ENCODE peak calls at places on chromosomes 7 and 10, in five cellular contexts. H is heart left ventricle, M is PC-3, S is heart right ventricle, N is OCI-LY7. R is an unnamed sample.

GRCh38 chr7:148265896-148266295 is 324.7 kb upstream of the C7orf33 start:
- DNase-seq in S (no peak), H (no peak), N (no peak), M (no peak), R (no peak)

GRCh38 chr10:79059859-79060379 is 8.8 kb upstream of the ZMIZ1 start:
- DNase-seq in H (no peak), N (no peak), S (no peak), M (no peak), R (no peak)

GRCh38 chr7:98252655-98253054 is 623 bp upstream of the TECPR1 start:
- DNase-seq in H (no peak), S (no peak), M (no peak), N (no peak), R (no peak)

GRCh38 chr7:47526466-47526865 is 55.4 kb downstream of the TNS3 start:
- DNase-seq in M (no peak), S (no peak), N (no peak), H (peak), R (no peak)

GRCh38 chr7:24865994-24866615 is 108.8 kb upstream of the GSDME start:
- DNase-seq in N (no peak), H (no peak), M (no peak), S (no peak), R (no peak)

GRCh38 chr10:60182691-60183090 is 207.0 kb downstream of the ANK3 start:
- DNase-seq in S (no peak), M (peak), N (no peak), H (no peak), R (no peak)

GRCh38 chr10:119090026-119090808 is 9.6 kb upstream of the EIF3A start:
- DNase-seq in N (no peak), H (no peak), M (no peak), S (no peak), R (no peak)

GRCh38 chr7:55571534-55572377 is 546 bp downstream of the VOPP1 start:
- DNase-seq in S (peak), H (peak), N (peak), M (peak), R (peak)

GRCh38 chr10:89553064-89553734 is 17.8 kb upstream of the SLC16A12 start:
- DNase-seq in M (peak), H (no peak), S (no peak), N (no peak), R (no peak)

GRCh38 chr7:7640221-7641128 is at the start of gene UMAD1:
- DNase-seq in S (peak), N (peak), M (peak), H (peak), R (peak)

GRCh38 chr10:133444342-133445267 is 9.1 kb upstream of the SCART1 start:
- DNase-seq in N (no peak), H (no peak), S (no peak), M (no peak), R (no peak)

GRCh38 chr10:71812016-71812912 is 38.8 kb downstream of the PSAP start:
- DNase-seq in M (peak), N (peak), S (peak), H (peak), R (peak)

GRCh38 chr10:71811351-71811750 is 38.0 kb upstream of the VSIR start:
- DNase-seq in M (no peak), H (peak), S (no peak), N (no peak), R (no peak)

GRCh38 chr10:71814923-71815411 is 36.1 kb downstream of the PSAP start:
- DNase-seq in S (no peak), M (no peak), H (peak), N (no peak), R (no peak)

GRCh38 chr10:71815515-71816130 is 35.4 kb downstream of the PSAP start:
- DNase-seq in S (no peak), H (peak), N (no peak), M (no peak), R (no peak)

GRCh38 chr10:71812913-71813590 is 38.0 kb downstream of the PSAP start:
- DNase-seq in S (no peak), M (no peak), H (peak), N (no peak), R (no peak)
- H3K27ac ChIP-seq in S (no peak), M (no peak), H (no peak), N (no peak), R (no peak)

DNA sequence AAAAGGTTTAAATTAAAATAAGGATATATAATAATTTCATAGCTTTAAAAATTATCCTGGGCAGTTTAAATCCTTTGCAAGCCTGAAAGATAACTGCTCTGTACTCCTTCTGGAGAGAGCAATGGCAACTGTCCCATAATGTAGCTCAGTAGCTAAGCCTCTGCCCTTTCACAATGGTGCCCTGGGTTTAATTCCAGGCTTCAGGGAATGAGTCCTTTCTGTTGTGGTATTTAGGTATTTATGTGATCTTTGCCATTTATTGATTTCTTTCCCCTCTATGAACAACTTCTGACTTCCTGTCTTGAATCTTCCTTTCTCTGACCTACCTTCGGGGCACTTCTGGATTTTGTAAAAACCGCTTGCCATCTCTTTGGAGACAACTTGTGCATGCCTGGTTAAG is 773.2 kb downstream of the IPMK start:
- DNase-seq in S (no peak), M (no peak), N (no peak), H (no peak), R (no peak)
- H3K27ac ChIP-seq in S (no peak), M (no peak), N (no peak), H (no peak), R (no peak)

DNA sequence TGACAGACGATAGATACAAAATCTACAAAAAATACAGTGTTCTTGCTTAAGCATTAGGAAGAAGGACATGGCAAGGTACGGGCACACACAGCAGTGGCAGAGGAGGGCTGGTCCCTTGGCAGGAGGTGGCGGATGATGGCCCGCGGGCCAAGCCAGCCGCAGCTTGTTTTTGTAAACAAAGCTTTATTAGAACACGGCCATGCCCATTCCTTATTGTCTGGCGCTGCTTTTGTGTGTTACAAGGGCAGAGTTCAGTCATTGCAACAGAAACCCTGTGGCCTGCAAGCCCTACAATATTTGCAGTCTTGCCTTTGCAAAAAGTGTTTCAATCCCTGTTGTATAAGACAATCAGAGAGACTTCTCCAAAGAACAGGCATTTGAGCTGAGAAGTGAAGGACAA is 30.7 kb downstream of the FGFR2 start:
- DNase-seq in H (no peak), M (no peak), N (no peak), S (no peak), R (no peak)
- H3K27ac ChIP-seq in H (no peak), M (no peak), N (no peak), S (no peak), R (no peak)

GRCh38 chr10:10591682-10592412 is 425.8 kb upstream of the CELF2 start:
- DNase-seq in H (no peak), N (no peak), S (no peak), M (no peak), R (no peak)
- H3K27ac ChIP-seq in H (no peak), N (no peak), S (peak), M (no peak), R (no peak)

GRCh38 chr10:88117227-88117626 is 253.8 kb downstream of the PTEN start:
- DNase-seq in S (no peak), M (no peak), H (no peak), N (peak), R (no peak)
- H3K27ac ChIP-seq in S (no peak), M (no peak), H (no peak), N (peak), R (no peak)